ENCODE peak calls at places on chromosomes 6 and 20, in six cellular contexts. J is CD8-positive, alpha-beta T cell; R is WERI-Rb-1; K is neural progenitor cell; Q is spleen; N is ovary. G is an unnamed sample. For H3K36me3, the result is how much of the 10 kb centered on the place peaks cover.

GRCh38 chr6:170290306-170291128 is at the start of gene DLL1:
- DNase-seq in Q (peak), J (peak), N (no peak), R (peak), K (peak), G (no peak)

GRCh38 chr6:112014483-112014882 is 39.4 kb upstream of the CCN6 start:
- DNase-seq in K (no peak), R (no peak), J (no peak), Q (no peak), N (no peak), G (no peak)

GRCh38 chr20:63509088-63509564 is 10.2 kb upstream of the EEF1A2 start:
- DNase-seq in J (no peak), R (no peak), N (no peak), Q (no peak), K (no peak), G (no peak)

GRCh38 chr6:87803784-87804183 is 101.8 kb upstream of the AKIRIN2 start:
- DNase-seq in K (no peak), N (no peak), Q (no peak), J (no peak), R (no peak), G (no peak)

GRCh38 chr6:14082771-14083170 is 34.8 kb upstream of the CD83 start:
- DNase-seq in J (no peak), N (no peak), K (no peak), Q (no peak), R (no peak), G (no peak)

GRCh38 chr20:59628171-59628570 is 23.8 kb downstream of the PHACTR3 start:
- DNase-seq in N (no peak), Q (peak), K (no peak), J (no peak), R (no peak), G (no peak)

GRCh38 chr6:121748376-121748775 is 312.9 kb downstream of the GJA1 start:
- DNase-seq in R (no peak), Q (no peak), K (peak), J (no peak), N (no peak), G (no peak)

GRCh38 chr6:80174931-80175572 is 68.6 kb downstream of the BCKDHB start:
- DNase-seq in K (no peak), Q (no peak), R (no peak), J (no peak), N (no peak), G (no peak)

GRCh38 chr6:117906905-117907599 is at the start of gene SLC35F1:
- DNase-seq in J (no peak), K (peak), R (peak), Q (no peak), N (peak), G (no peak)

GRCh38 chr6:84639396-84639795 is 125.0 kb downstream of the TBX18 start:
- DNase-seq in J (no peak), Q (no peak), N (no peak), R (no peak), K (no peak), G (no peak)

GRCh38 chr6:107843400-107843799 is 19.3 kb upstream of the SCML4 start:
- DNase-seq in J (no peak), K (no peak), N (no peak), Q (no peak), R (no peak), G (no peak)

GRCh38 chr6:150652848-150653613 is 53.3 kb downstream of the PLEKHG1 start:
- DNase-seq in Q (no peak), R (no peak), N (no peak), J (no peak), K (no peak), G (no peak)

GRCh38 chr20:57939499-57939898 is 229.7 kb upstream of the PMEPA1 start:
- DNase-seq in J (no peak), R (no peak), K (no peak), Q (no peak), N (no peak), G (no peak)

GRCh38 chr20:62804632-62805364 is at the start of gene OGFR:
- DNase-seq in Q (peak), K (peak), R (peak), N (peak), J (peak), G (peak)

GRCh38 chr20:59411191-59411988 is 111.0 kb downstream of the EDN3 start:
- DNase-seq in Q (no peak), N (no peak), J (no peak), R (no peak), K (no peak), G (no peak)

GRCh38 chr20:22716824-22717351 is 132.5 kb upstream of the FOXA2 start:
- DNase-seq in Q (no peak), R (no peak), N (no peak), K (no peak), J (no peak), G (no peak)

GRCh38 chr6:136880748-136881460 is 41.2 kb upstream of the SLC35D3 start:
- DNase-seq in K (no peak), N (no peak), J (no peak), R (no peak), Q (no peak), G (no peak)

GRCh38 chr6:123372737-123373136 is 264.0 kb downstream of the TRDN start:
- DNase-seq in R (no peak), J (no peak), K (no peak), Q (no peak), N (no peak), G (no peak)

GRCh38 chr20:11267131-11267761 is 593.4 kb upstream of the JAG1 start:
- DNase-seq in K (peak), Q (no peak), J (no peak), R (no peak), N (peak), G (no peak)

GRCh38 chr6:33088931-33089640 is 13.3 kb downstream of the HLA-DPB1 start:
- DNase-seq in K (no peak), J (no peak), R (no peak), Q (no peak), N (no peak), G (no peak)

GRCh38 chr6:24667378-24667803 is 514 bp downstream of the ACOT13 start:
- DNase-seq in Q (no peak), R (no peak), J (no peak), K (no peak), N (no peak), G (no peak)

GRCh38 chr6:167127785-167128531 is 5.1 kb downstream of the CCR6 start:
- DNase-seq in K (no peak), Q (no peak), R (no peak), J (no peak), N (no peak), G (no peak)

GRCh38 chr20:38127011-38127621 is 38.0 kb downstream of the TGM2 start:
- DNase-seq in Q (peak), N (peak), K (no peak), J (no peak), R (no peak), G (no peak)

GRCh38 chr6:13558718-13559117 is 15.7 kb upstream of the SIRT5 start:
- DNase-seq in J (no peak), K (no peak), Q (no peak), R (no peak), N (no peak), G (no peak)

GRCh38 chr6:74857157-74857556 is 348.7 kb downstream of the COL12A1 start:
- DNase-seq in N (no peak), K (no peak), R (no peak), Q (no peak), J (no peak), G (no peak)

GRCh38 chr6:36326351-36326995 is 10.2 kb downstream of the BNIP5 start:
- DNase-seq in K (peak), R (no peak), Q (no peak), J (no peak), N (no peak), G (no peak)
- H3K27ac ChIP-seq in K (no peak), R (no peak), Q (no peak), J (no peak), N (no peak), G (no peak)

GRCh38 chr6:89763550-89763949 is 56.0 kb downstream of the MDN1 start:
- DNase-seq in J (no peak), R (no peak), K (no peak), Q (no peak), N (no peak), G (no peak)
- H3K36me3 ChIP-seq in J (under half), R (under half), K (under half), Q (under half), N (under half), G (under half)

DNA sequence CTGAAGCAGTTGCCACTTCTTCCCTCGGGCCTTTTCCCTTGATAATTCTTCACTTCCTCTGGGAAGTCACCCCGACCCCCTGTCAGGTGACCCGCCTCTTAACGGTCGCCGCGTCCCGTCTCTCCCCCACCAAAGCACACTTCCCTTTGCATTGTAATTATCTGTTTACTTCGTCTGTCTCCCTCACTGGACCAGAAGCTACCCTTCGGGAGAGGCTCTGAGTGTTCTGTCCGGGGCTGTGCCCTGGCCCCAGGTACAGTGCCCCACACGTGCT is 771 bp upstream of the SNAI1 start:
- DNase-seq in K (no peak), R (no peak), J (no peak), N (no peak), Q (no peak), G (no peak)
- H3K27ac ChIP-seq in K (no peak), R (peak), J (no peak), N (no peak), Q (peak), G (peak)

GRCh38 chr20:12911372-12911771 is 97.4 kb upstream of the SPTLC3 start:
- DNase-seq in K (no peak), N (no peak), Q (no peak), J (no peak), R (no peak), G (no peak)

GRCh38 chr20:12902992-12903391 is 105.8 kb upstream of the SPTLC3 start:
- DNase-seq in J (no peak), K (no peak), Q (no peak), N (no peak), R (no peak), G (no peak)

DNA sequence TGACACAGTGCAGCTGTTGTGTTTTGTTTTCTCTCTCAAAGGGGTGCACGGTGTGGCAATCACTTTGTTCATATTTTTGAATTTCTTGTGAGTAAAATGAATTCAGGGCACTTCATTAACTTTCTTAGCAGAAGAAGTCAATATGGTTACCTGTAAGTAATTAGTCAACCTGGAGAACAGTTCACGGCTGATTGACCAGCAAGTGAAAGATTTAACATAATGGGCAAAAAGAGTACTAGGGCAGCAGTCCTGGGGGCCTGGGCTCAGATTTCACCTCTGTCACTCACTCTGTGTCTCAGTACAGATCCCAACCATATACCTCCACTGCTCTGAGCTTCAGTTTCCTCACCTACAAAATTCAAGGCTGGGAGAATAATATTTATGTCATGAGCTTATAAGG is 102.4 kb upstream of the SPTLC3 start:
- DNase-seq in N (no peak), R (no peak), J (no peak), Q (no peak), K (no peak), G (no peak)
- H3K36me3 ChIP-seq in N (under half), R (under half), J (under half), Q (under half), K (under half), G (under half)

GRCh38 chr6:158324136-158324535 is 11.9 kb downstream of the TULP4 start:
- DNase-seq in R (no peak), K (no peak), N (no peak), J (no peak), Q (no peak), G (no peak)
- H3K27ac ChIP-seq in R (no peak), K (no peak), N (no peak), J (no peak), Q (no peak), G (no peak)

DNA sequence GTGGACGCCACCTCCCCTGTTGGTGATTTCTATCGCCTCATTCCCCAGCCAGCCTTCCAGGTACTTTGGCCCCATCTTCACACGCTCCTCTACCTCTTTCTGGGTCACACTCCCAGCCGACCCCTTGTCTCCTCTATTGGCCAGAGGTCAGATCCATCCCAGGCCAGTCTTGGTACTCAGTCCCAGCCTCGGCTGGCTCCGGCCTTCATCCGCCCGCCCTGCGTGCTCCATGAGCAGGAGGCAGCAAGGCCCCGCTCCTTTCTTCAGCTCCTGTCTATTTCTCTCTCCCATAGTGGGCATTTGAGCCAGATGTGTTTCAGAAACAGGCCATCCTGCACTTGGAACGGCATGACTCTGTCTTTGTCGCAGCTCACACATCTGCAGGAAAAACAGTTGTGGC is 2.6 kb downstream of the SKIC2 start:
- DNase-seq in N (no peak), K (no peak), Q (no peak), J (no peak), R (no peak), G (no peak)
- H3K36me3 ChIP-seq in N (under half), K (under half), Q (half or more), J (under half), R (half or more), G (half or more)

GRCh38 chr6:133129556-133129955 is 111.6 kb upstream of the EYA4 start:
- DNase-seq in R (no peak), K (no peak), N (no peak), J (no peak), Q (no peak), G (no peak)
- H3K27ac ChIP-seq in R (no peak), K (no peak), N (no peak), J (no peak), Q (no peak), G (no peak)

GRCh38 chr6:4352731-4353130 is 217.4 kb upstream of the ECI2 start:
- DNase-seq in N (no peak), J (peak), Q (no peak), R (no peak), K (no peak), G (no peak)
- H3K36me3 ChIP-seq in N (under half), J (under half), Q (under half), R (under half), K (under half), G (under half)

GRCh38 chr20:52446421-52447231 is 255.0 kb upstream of the ZFP64 start:
- DNase-seq in Q (no peak), K (no peak), J (no peak), N (no peak), R (no peak), G (no peak)

GRCh38 chr20:52447232-52447566 is 255.6 kb upstream of the ZFP64 start:
- DNase-seq in R (no peak), J (no peak), N (no peak), Q (no peak), K (no peak), G (no peak)

GRCh38 chr20:52448513-52448912 is 256.9 kb upstream of the ZFP64 start:
- DNase-seq in Q (no peak), J (no peak), K (no peak), R (no peak), N (no peak), G (no peak)
- H3K27ac ChIP-seq in Q (no peak), J (no peak), K (no peak), R (no peak), N (no peak), G (no peak)

GRCh38 chr6:31965700-31966099 is 6.2 kb downstream of the DXO start:
- DNase-seq in Q (peak), N (no peak), R (no peak), J (no peak), K (no peak), G (no peak)
- H3K36me3 ChIP-seq in Q (half or more), N (under half), R (half or more), J (half or more), K (under half), G (half or more)